ENCODE peak calls at places on chromosomes 16 and 17, in eight cellular contexts. One of them, this sample, is unnamed.

GRCh38 chr17:74324521-74324920 is 1.5 kb upstream of the KIF19 start:
- DNase-seq in IMR-90: no peak
- DNase-seq in brain microvascular endothelial cell: no peak
- DNase-seq in activated CD4-positive, alpha-beta T cell treated with anti-CD3 and anti-CD28 coated beads, Interleukin-2, amount 50 U/mL, for 1 hour: no peak
- DNase-seq in tibial artery: no peak
- DNase-seq in iris pigment epithelial cell: no peak
- DNase-seq in naive thymus-derived CD4-positive, alpha-beta T cell: no peak
- DNase-seq in small intestine: no peak
- DNase-seq in this sample: no peak

GRCh38 chr17:46124695-46125592 is 68.3 kb downstream of the KANSL1 start:
- DNase-seq in IMR-90: no peak
- DNase-seq in brain microvascular endothelial cell: no peak
- DNase-seq in activated CD4-positive, alpha-beta T cell treated with anti-CD3 and anti-CD28 coated beads, Interleukin-2, amount 50 U/mL, for 1 hour: no peak
- DNase-seq in tibial artery: no peak
- DNase-seq in iris pigment epithelial cell: no peak
- DNase-seq in naive thymus-derived CD4-positive, alpha-beta T cell: no peak
- DNase-seq in small intestine: peak
- DNase-seq in this sample: no peak

GRCh38 chr17:74972107-74972972 is at the start of gene HID1:
- DNase-seq in IMR-90: no peak
- DNase-seq in brain microvascular endothelial cell: no peak
- DNase-seq in activated CD4-positive, alpha-beta T cell treated with anti-CD3 and anti-CD28 coated beads, Interleukin-2, amount 50 U/mL, for 1 hour: peak
- DNase-seq in tibial artery: no peak
- DNase-seq in iris pigment epithelial cell: no peak
- DNase-seq in naive thymus-derived CD4-positive, alpha-beta T cell: peak
- DNase-seq in small intestine: peak
- DNase-seq in this sample: peak

GRCh38 chr17:4667166-4667565 is 25.7 kb upstream of the ALOX15 start:
- DNase-seq in IMR-90: no peak
- DNase-seq in brain microvascular endothelial cell: no peak
- DNase-seq in activated CD4-positive, alpha-beta T cell treated with anti-CD3 and anti-CD28 coated beads, Interleukin-2, amount 50 U/mL, for 1 hour: no peak
- DNase-seq in tibial artery: no peak
- DNase-seq in iris pigment epithelial cell: no peak
- DNase-seq in naive thymus-derived CD4-positive, alpha-beta T cell: no peak
- DNase-seq in small intestine: no peak
- DNase-seq in this sample: no peak

GRCh38 chr17:80101946-80102706 is 745 bp downstream of the GAA start:
- DNase-seq in IMR-90: peak
- DNase-seq in brain microvascular endothelial cell: peak
- DNase-seq in activated CD4-positive, alpha-beta T cell treated with anti-CD3 and anti-CD28 coated beads, Interleukin-2, amount 50 U/mL, for 1 hour: peak
- DNase-seq in tibial artery: no peak
- DNase-seq in iris pigment epithelial cell: peak
- DNase-seq in naive thymus-derived CD4-positive, alpha-beta T cell: no peak
- DNase-seq in small intestine: peak
- DNase-seq in this sample: no peak

GRCh38 chr17:6303664-6304063 is 131.3 kb downstream of the AIPL1 start:
- DNase-seq in IMR-90: no peak
- DNase-seq in brain microvascular endothelial cell: peak
- DNase-seq in activated CD4-positive, alpha-beta T cell treated with anti-CD3 and anti-CD28 coated beads, Interleukin-2, amount 50 U/mL, for 1 hour: peak
- DNase-seq in tibial artery: no peak
- DNase-seq in iris pigment epithelial cell: peak
- DNase-seq in naive thymus-derived CD4-positive, alpha-beta T cell: no peak
- DNase-seq in small intestine: no peak
- DNase-seq in this sample: peak

GRCh38 chr17:1312261-1312870 is 32.9 kb downstream of the TRARG1 start:
- DNase-seq in IMR-90: no peak
- DNase-seq in brain microvascular endothelial cell: no peak
- DNase-seq in activated CD4-positive, alpha-beta T cell treated with anti-CD3 and anti-CD28 coated beads, Interleukin-2, amount 50 U/mL, for 1 hour: no peak
- DNase-seq in tibial artery: no peak
- DNase-seq in iris pigment epithelial cell: no peak
- DNase-seq in naive thymus-derived CD4-positive, alpha-beta T cell: no peak
- DNase-seq in small intestine: no peak
- DNase-seq in this sample: peak

GRCh38 chr17:5785343-5785742 is 201.0 kb upstream of the NLRP1 start:
- DNase-seq in IMR-90: peak
- DNase-seq in brain microvascular endothelial cell: peak
- DNase-seq in activated CD4-positive, alpha-beta T cell treated with anti-CD3 and anti-CD28 coated beads, Interleukin-2, amount 50 U/mL, for 1 hour: no peak
- DNase-seq in tibial artery: no peak
- DNase-seq in iris pigment epithelial cell: peak
- DNase-seq in naive thymus-derived CD4-positive, alpha-beta T cell: no peak
- DNase-seq in small intestine: no peak
- DNase-seq in this sample: no peak

GRCh38 chr16:31471241-31471874 is 594 bp upstream of the TGFB1I1 start:
- DNase-seq in IMR-90: peak
- DNase-seq in brain microvascular endothelial cell: peak
- DNase-seq in activated CD4-positive, alpha-beta T cell treated with anti-CD3 and anti-CD28 coated beads, Interleukin-2, amount 50 U/mL, for 1 hour: no peak
- DNase-seq in tibial artery: no peak
- DNase-seq in iris pigment epithelial cell: no peak
- DNase-seq in naive thymus-derived CD4-positive, alpha-beta T cell: no peak
- DNase-seq in small intestine: no peak
- DNase-seq in this sample: no peak

GRCh38 chr17:46963571-46963970 is 15.5 kb downstream of the RPRML start:
- DNase-seq in IMR-90: no peak
- DNase-seq in brain microvascular endothelial cell: no peak
- DNase-seq in activated CD4-positive, alpha-beta T cell treated with anti-CD3 and anti-CD28 coated beads, Interleukin-2, amount 50 U/mL, for 1 hour: no peak
- DNase-seq in tibial artery: no peak
- DNase-seq in iris pigment epithelial cell: no peak
- DNase-seq in naive thymus-derived CD4-positive, alpha-beta T cell: no peak
- DNase-seq in small intestine: no peak
- DNase-seq in this sample: no peak

GRCh38 chr16:26050489-26050888 is 358.7 kb downstream of the HS3ST4 start:
- DNase-seq in IMR-90: no peak
- DNase-seq in brain microvascular endothelial cell: no peak
- DNase-seq in activated CD4-positive, alpha-beta T cell treated with anti-CD3 and anti-CD28 coated beads, Interleukin-2, amount 50 U/mL, for 1 hour: no peak
- DNase-seq in tibial artery: no peak
- DNase-seq in iris pigment epithelial cell: no peak
- DNase-seq in naive thymus-derived CD4-positive, alpha-beta T cell: no peak
- DNase-seq in small intestine: no peak
- DNase-seq in this sample: no peak

GRCh38 chr16:86962913-86963312 is 354.3 kb downstream of the C16orf95 start:
- DNase-seq in IMR-90: no peak
- DNase-seq in brain microvascular endothelial cell: no peak
- DNase-seq in activated CD4-positive, alpha-beta T cell treated with anti-CD3 and anti-CD28 coated beads, Interleukin-2, amount 50 U/mL, for 1 hour: no peak
- DNase-seq in tibial artery: no peak
- DNase-seq in iris pigment epithelial cell: no peak
- DNase-seq in naive thymus-derived CD4-positive, alpha-beta T cell: no peak
- DNase-seq in small intestine: no peak
- DNase-seq in this sample: no peak

GRCh38 chr16:54697677-54698076 is 233.0 kb upstream of the IRX5 start:
- DNase-seq in IMR-90: no peak
- DNase-seq in brain microvascular endothelial cell: no peak
- DNase-seq in activated CD4-positive, alpha-beta T cell treated with anti-CD3 and anti-CD28 coated beads, Interleukin-2, amount 50 U/mL, for 1 hour: no peak
- DNase-seq in tibial artery: no peak
- DNase-seq in iris pigment epithelial cell: no peak
- DNase-seq in naive thymus-derived CD4-positive, alpha-beta T cell: no peak
- DNase-seq in small intestine: no peak
- DNase-seq in this sample: no peak

GRCh38 chr17:9837551-9838471 is 12.1 kb downstream of the GLP2R start:
- DNase-seq in IMR-90: peak
- DNase-seq in brain microvascular endothelial cell: peak
- DNase-seq in activated CD4-positive, alpha-beta T cell treated with anti-CD3 and anti-CD28 coated beads, Interleukin-2, amount 50 U/mL, for 1 hour: no peak
- DNase-seq in tibial artery: peak
- DNase-seq in iris pigment epithelial cell: peak
- DNase-seq in naive thymus-derived CD4-positive, alpha-beta T cell: no peak
- DNase-seq in small intestine: peak
- DNase-seq in this sample: no peak

GRCh38 chr17:61619493-61619892 is 28.5 kb upstream of the NACA2 start:
- DNase-seq in IMR-90: no peak
- DNase-seq in brain microvascular endothelial cell: no peak
- DNase-seq in activated CD4-positive, alpha-beta T cell treated with anti-CD3 and anti-CD28 coated beads, Interleukin-2, amount 50 U/mL, for 1 hour: no peak
- DNase-seq in tibial artery: no peak
- DNase-seq in iris pigment epithelial cell: no peak
- DNase-seq in naive thymus-derived CD4-positive, alpha-beta T cell: no peak
- DNase-seq in small intestine: no peak
- DNase-seq in this sample: no peak